ENCODE peak calls at places on chromosomes 4 and X, in eight cellular contexts. One of them, this sample, is unnamed. For H3K27me3, the result is how much of the 10 kb centered on the place peaks cover.

GRCh38 chr4:36385951-36386561 is 104.6 kb downstream of the DTHD1 start:
- DNase-seq in sigmoid colon: no peak
- DNase-seq in upper lobe of left lung: peak
- DNase-seq in transverse colon: peak
- DNase-seq in ovary: no peak
- DNase-seq in suprapubic skin: no peak
- DNase-seq in GM12878: peak
- DNase-seq in tibial nerve: no peak
- DNase-seq in this sample: no peak

GRCh38 chr4:182492456-182492855 is 249.3 kb downstream of the TENM3 start:
- DNase-seq in sigmoid colon: no peak
- DNase-seq in upper lobe of left lung: no peak
- DNase-seq in transverse colon: no peak
- DNase-seq in ovary: no peak
- DNase-seq in suprapubic skin: no peak
- DNase-seq in GM12878: no peak
- DNase-seq in tibial nerve: no peak
- DNase-seq in this sample: no peak

GRCh38 chr4:121397941-121398601 is 17.3 kb upstream of the QRFPR start:
- DNase-seq in sigmoid colon: peak
- DNase-seq in upper lobe of left lung: no peak
- DNase-seq in transverse colon: no peak
- DNase-seq in ovary: no peak
- DNase-seq in suprapubic skin: no peak
- DNase-seq in GM12878: no peak
- DNase-seq in tibial nerve: no peak
- DNase-seq in this sample: no peak

GRCh38 chrX:9135901-9136510 is 102.1 kb upstream of the FAM9B start:
- DNase-seq in sigmoid colon: no peak
- DNase-seq in upper lobe of left lung: no peak
- DNase-seq in transverse colon: no peak
- DNase-seq in ovary: no peak
- DNase-seq in suprapubic skin: no peak
- DNase-seq in GM12878: no peak
- DNase-seq in tibial nerve: no peak
- DNase-seq in this sample: no peak

GRCh38 chr4:101597204-101597603 is 193.3 kb upstream of the BANK1 start:
- DNase-seq in sigmoid colon: no peak
- DNase-seq in upper lobe of left lung: no peak
- DNase-seq in transverse colon: no peak
- DNase-seq in ovary: no peak
- DNase-seq in suprapubic skin: no peak
- DNase-seq in GM12878: peak
- DNase-seq in tibial nerve: no peak
- DNase-seq in this sample: no peak

GRCh38 chr4:54099959-54100606 is at the start of gene GSX2:
- DNase-seq in sigmoid colon: no peak
- DNase-seq in upper lobe of left lung: no peak
- DNase-seq in transverse colon: no peak
- DNase-seq in ovary: peak
- DNase-seq in suprapubic skin: peak
- DNase-seq in GM12878: no peak
- DNase-seq in tibial nerve: no peak
- DNase-seq in this sample: no peak

GRCh38 chrX:38879631-38880220 is 78.5 kb downstream of the MID1IP1 start:
- DNase-seq in sigmoid colon: peak
- DNase-seq in upper lobe of left lung: no peak
- DNase-seq in transverse colon: peak
- DNase-seq in ovary: no peak
- DNase-seq in suprapubic skin: no peak
- DNase-seq in GM12878: no peak
- DNase-seq in tibial nerve: no peak
- DNase-seq in this sample: peak

GRCh38 chr4:76590847-76591281 is 155.8 kb downstream of the SHROOM3 start:
- DNase-seq in sigmoid colon: no peak
- DNase-seq in upper lobe of left lung: no peak
- DNase-seq in transverse colon: no peak
- DNase-seq in ovary: no peak
- DNase-seq in suprapubic skin: no peak
- DNase-seq in GM12878: no peak
- DNase-seq in tibial nerve: no peak
- DNase-seq in this sample: no peak

GRCh38 chr4:30429813-30430466 is 290.2 kb upstream of the PCDH7 start:
- DNase-seq in sigmoid colon: no peak
- DNase-seq in upper lobe of left lung: no peak
- DNase-seq in transverse colon: no peak
- DNase-seq in ovary: no peak
- DNase-seq in suprapubic skin: no peak
- DNase-seq in GM12878: no peak
- DNase-seq in tibial nerve: no peak
- DNase-seq in this sample: no peak

GRCh38 chr4:108466936-108467902 is 153.2 kb upstream of the RPL34 start:
- DNase-seq in sigmoid colon: no peak
- DNase-seq in upper lobe of left lung: no peak
- DNase-seq in transverse colon: no peak
- DNase-seq in ovary: no peak
- DNase-seq in suprapubic skin: no peak
- DNase-seq in GM12878: peak
- DNase-seq in tibial nerve: no peak
- DNase-seq in this sample: no peak

GRCh38 chrX:148865237-148865636 is 364.8 kb downstream of the AFF2 start:
- DNase-seq in sigmoid colon: no peak
- DNase-seq in upper lobe of left lung: no peak
- DNase-seq in transverse colon: no peak
- DNase-seq in ovary: no peak
- DNase-seq in suprapubic skin: no peak
- DNase-seq in GM12878: no peak
- DNase-seq in tibial nerve: no peak
- DNase-seq in this sample: no peak

GRCh38 chr4:120009731-120010130 is 56.9 kb downstream of the MAD2L1 start:
- DNase-seq in sigmoid colon: no peak
- DNase-seq in upper lobe of left lung: no peak
- DNase-seq in transverse colon: no peak
- DNase-seq in ovary: no peak
- DNase-seq in suprapubic skin: no peak
- DNase-seq in GM12878: no peak
- DNase-seq in tibial nerve: no peak
- DNase-seq in this sample: no peak

GRCh38 chr4:6333301-6334202 is 63.9 kb downstream of the WFS1 start:
- DNase-seq in sigmoid colon: no peak
- DNase-seq in upper lobe of left lung: no peak
- DNase-seq in transverse colon: no peak
- DNase-seq in ovary: no peak
- DNase-seq in suprapubic skin: no peak
- DNase-seq in GM12878: no peak
- DNase-seq in tibial nerve: no peak
- DNase-seq in this sample: no peak

GRCh38 chrX:40158036-40158706 is 60.4 kb upstream of the BCOR start:
- DNase-seq in sigmoid colon: no peak
- DNase-seq in upper lobe of left lung: no peak
- DNase-seq in transverse colon: no peak
- DNase-seq in ovary: peak
- DNase-seq in suprapubic skin: peak
- DNase-seq in GM12878: no peak
- DNase-seq in tibial nerve: no peak
- DNase-seq in this sample: no peak

GRCh38 chr4:153541426-153542096 is 75.4 kb downstream of the TMEM131L start:
- DNase-seq in sigmoid colon: no peak
- DNase-seq in upper lobe of left lung: no peak
- DNase-seq in transverse colon: no peak
- DNase-seq in ovary: no peak
- DNase-seq in suprapubic skin: no peak
- DNase-seq in GM12878: no peak
- DNase-seq in tibial nerve: no peak
- DNase-seq in this sample: no peak

GRCh38 chrX:23789386-23790146 is 6.6 kb downstream of the SAT1 start:
- DNase-seq in sigmoid colon: no peak
- DNase-seq in upper lobe of left lung: peak
- DNase-seq in transverse colon: no peak
- DNase-seq in ovary: no peak
- DNase-seq in suprapubic skin: no peak
- DNase-seq in GM12878: no peak
- DNase-seq in tibial nerve: no peak
- DNase-seq in this sample: no peak

GRCh38 chrX:23661671-23662070 is 5.6 kb upstream of the PRDX4 start:
- DNase-seq in sigmoid colon: no peak
- DNase-seq in upper lobe of left lung: no peak
- DNase-seq in transverse colon: no peak
- DNase-seq in ovary: no peak
- DNase-seq in suprapubic skin: no peak
- DNase-seq in GM12878: no peak
- DNase-seq in tibial nerve: no peak
- DNase-seq in this sample: no peak

GRCh38 chr4:4838602-4839470 is 20.6 kb upstream of the MSX1 start:
- DNase-seq in sigmoid colon: no peak
- DNase-seq in upper lobe of left lung: no peak
- DNase-seq in transverse colon: no peak
- DNase-seq in ovary: no peak
- DNase-seq in suprapubic skin: no peak
- DNase-seq in GM12878: no peak
- DNase-seq in tibial nerve: no peak
- DNase-seq in this sample: no peak

DNA sequence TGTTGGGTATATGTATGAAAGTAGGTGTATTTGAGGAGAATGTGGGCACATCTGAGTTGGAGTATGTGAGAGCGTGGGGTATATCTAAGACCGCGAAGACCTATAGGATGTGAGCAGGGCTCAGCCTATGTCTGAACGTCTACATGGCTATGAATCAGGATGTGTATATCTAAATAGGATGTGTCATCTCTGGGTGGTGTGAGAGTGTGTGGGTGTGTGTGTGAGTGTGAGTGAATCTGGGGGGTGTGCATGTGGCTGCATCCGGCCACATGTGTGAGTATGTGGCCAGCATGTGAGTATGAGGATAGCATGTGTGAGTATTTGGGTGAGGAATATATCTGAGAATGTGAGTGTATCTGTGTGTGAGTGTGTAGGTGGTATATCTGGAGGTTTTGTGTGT is 7.7 kb downstream of the GPR173 start:
- DNase-seq in sigmoid colon: no peak
- DNase-seq in upper lobe of left lung: no peak
- DNase-seq in transverse colon: no peak
- DNase-seq in ovary: no peak
- DNase-seq in suprapubic skin: no peak
- DNase-seq in GM12878: no peak
- DNase-seq in tibial nerve: no peak
- DNase-seq in this sample: no peak
- TF ChIP-seq EP300 in sigmoid colon: no peak
- TF ChIP-seq EP300 in upper lobe of left lung: no peak
- TF ChIP-seq EP300 in transverse colon: no peak
- TF ChIP-seq EP300 in ovary: no peak
- TF ChIP-seq EP300 in suprapubic skin: no peak
- TF ChIP-seq EP300 in GM12878: no peak
- TF ChIP-seq EP300 in tibial nerve: no peak
- TF ChIP-seq EP300 in this sample: no peak

GRCh38 chr4:8655411-8656184 is 63.0 kb downstream of the CPZ start:
- DNase-seq in sigmoid colon: peak
- DNase-seq in upper lobe of left lung: no peak
- DNase-seq in transverse colon: no peak
- DNase-seq in ovary: no peak
- DNase-seq in suprapubic skin: no peak
- DNase-seq in GM12878: no peak
- DNase-seq in tibial nerve: no peak
- DNase-seq in this sample: peak

GRCh38 chr4:8652181-8653078 is 59.9 kb downstream of the CPZ start:
- DNase-seq in sigmoid colon: peak
- DNase-seq in upper lobe of left lung: no peak
- DNase-seq in transverse colon: no peak
- DNase-seq in ovary: no peak
- DNase-seq in suprapubic skin: no peak
- DNase-seq in GM12878: no peak
- DNase-seq in tibial nerve: no peak
- DNase-seq in this sample: peak

GRCh38 chr4:8656185-8656517 is 63.6 kb downstream of the CPZ start:
- DNase-seq in sigmoid colon: peak
- DNase-seq in upper lobe of left lung: no peak
- DNase-seq in transverse colon: no peak
- DNase-seq in ovary: no peak
- DNase-seq in suprapubic skin: no peak
- DNase-seq in GM12878: no peak
- DNase-seq in tibial nerve: no peak
- DNase-seq in this sample: no peak

GRCh38 chr4:8651661-8652180 is 59.2 kb downstream of the CPZ start:
- DNase-seq in sigmoid colon: peak
- DNase-seq in upper lobe of left lung: no peak
- DNase-seq in transverse colon: no peak
- DNase-seq in ovary: no peak
- DNase-seq in suprapubic skin: no peak
- DNase-seq in GM12878: no peak
- DNase-seq in tibial nerve: no peak
- DNase-seq in this sample: peak

GRCh38 chr4:8653326-8654000 is 60.9 kb downstream of the CPZ start:
- DNase-seq in sigmoid colon: peak
- DNase-seq in upper lobe of left lung: no peak
- DNase-seq in transverse colon: no peak
- DNase-seq in ovary: no peak
- DNase-seq in suprapubic skin: no peak
- DNase-seq in GM12878: no peak
- DNase-seq in tibial nerve: no peak
- DNase-seq in this sample: peak
- H3K27me3 ChIP-seq in sigmoid colon: under half
- H3K27me3 ChIP-seq in upper lobe of left lung: under half
- H3K27me3 ChIP-seq in transverse colon: under half
- H3K27me3 ChIP-seq in ovary: under half
- H3K27me3 ChIP-seq in suprapubic skin: under half
- H3K27me3 ChIP-seq in GM12878: under half
- H3K27me3 ChIP-seq in tibial nerve: under half
- H3K27me3 ChIP-seq in this sample: under half

GRCh38 chr4:172887959-172888358 is 280.7 kb upstream of the GALNT7 start:
- DNase-seq in sigmoid colon: no peak
- DNase-seq in upper lobe of left lung: no peak
- DNase-seq in transverse colon: no peak
- DNase-seq in ovary: no peak
- DNase-seq in suprapubic skin: no peak
- DNase-seq in GM12878: no peak
- DNase-seq in tibial nerve: no peak
- DNase-seq in this sample: no peak
- TF ChIP-seq EP300 in sigmoid colon: no peak
- TF ChIP-seq EP300 in upper lobe of left lung: no peak
- TF ChIP-seq EP300 in transverse colon: no peak
- TF ChIP-seq EP300 in ovary: no peak
- TF ChIP-seq EP300 in suprapubic skin: no peak
- TF ChIP-seq EP300 in GM12878: no peak
- TF ChIP-seq EP300 in tibial nerve: no peak
- TF ChIP-seq EP300 in this sample: no peak

DNA sequence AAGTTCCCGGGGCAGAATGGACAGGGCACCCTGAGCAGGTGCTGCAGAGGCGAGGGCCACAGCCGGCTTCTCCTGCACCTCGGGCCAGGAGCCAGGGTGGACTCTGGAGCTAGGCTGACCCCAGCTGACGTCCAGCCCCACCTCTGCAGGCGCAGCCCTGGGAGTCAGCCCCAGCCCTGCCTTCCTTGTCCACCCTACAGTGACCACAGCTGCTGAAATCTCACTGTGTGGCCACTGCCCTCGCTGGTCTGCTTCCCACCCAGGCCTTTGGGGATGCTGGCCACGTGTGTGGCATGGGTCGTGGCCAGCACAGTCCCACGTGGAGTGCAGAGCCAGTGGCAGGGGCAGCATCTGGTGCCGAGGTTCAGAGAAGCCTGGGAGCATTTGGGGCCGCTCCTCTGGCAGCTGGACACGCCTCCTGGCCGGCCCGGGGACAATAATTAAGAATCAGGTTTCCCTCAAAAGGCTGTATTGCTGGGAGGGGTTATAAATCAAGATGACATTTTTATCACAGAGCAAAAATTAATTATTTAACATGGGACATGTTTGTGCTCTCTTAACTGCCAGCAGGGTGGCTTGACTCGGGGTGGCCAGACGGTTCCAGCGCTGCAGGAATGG is 92.2 kb downstream of the HMX1 start:
- DNase-seq in sigmoid colon: no peak
- DNase-seq in upper lobe of left lung: no peak
- DNase-seq in transverse colon: no peak
- DNase-seq in ovary: no peak
- DNase-seq in suprapubic skin: no peak
- DNase-seq in GM12878: no peak
- DNase-seq in tibial nerve: no peak
- DNase-seq in this sample: no peak
- H3K27me3 ChIP-seq in sigmoid colon: under half
- H3K27me3 ChIP-seq in upper lobe of left lung: under half
- H3K27me3 ChIP-seq in transverse colon: under half
- H3K27me3 ChIP-seq in ovary: under half
- H3K27me3 ChIP-seq in suprapubic skin: under half
- H3K27me3 ChIP-seq in GM12878: under half
- H3K27me3 ChIP-seq in tibial nerve: under half
- H3K27me3 ChIP-seq in this sample: under half